ENCODE peak calls at places on chromosomes 6 and 20, in eight cellular contexts. One of them, this sample, is unnamed.

GRCh38 chr6:170186909-170187668 is 103.8 kb downstream of the DLL1 start:
- DNase-seq in Peyer's patch: no peak
- DNase-seq in CD8-positive, alpha-beta memory T cell: peak; percentile 34
- DNase-seq in breast epithelium: no peak
- DNase-seq in CD8-positive, alpha-beta T cell: peak; percentile 44
- DNase-seq in transverse colon: no peak
- DNase-seq in right cardiac atrium: no peak
- DNase-seq in stomach: no peak
- DNase-seq in this sample: no peak

GRCh38 chr6:105135056-105135455 is 44.8 kb downstream of the POPDC3 start:
- DNase-seq in CD8-positive, alpha-beta memory T cell: no peak
- DNase-seq in right cardiac atrium: no peak
- DNase-seq in Peyer's patch: no peak
- DNase-seq in stomach: no peak
- DNase-seq in breast epithelium: no peak
- DNase-seq in transverse colon: no peak
- DNase-seq in CD8-positive, alpha-beta T cell: no peak
- DNase-seq in this sample: no peak

GRCh38 chr6:37303891-37304503 is 46.1 kb upstream of the TMEM217 start:
- DNase-seq in Peyer's patch: no peak
- DNase-seq in right cardiac atrium: no peak
- DNase-seq in CD8-positive, alpha-beta T cell: no peak
- DNase-seq in breast epithelium: no peak
- DNase-seq in CD8-positive, alpha-beta memory T cell: no peak
- DNase-seq in transverse colon: no peak
- DNase-seq in stomach: no peak
- DNase-seq in this sample: no peak

GRCh38 chr6:85669735-85670194 is 27.1 kb upstream of the SYNCRIP start:
- DNase-seq in CD8-positive, alpha-beta T cell: peak; percentile 53
- DNase-seq in Peyer's patch: peak; percentile 18
- DNase-seq in breast epithelium: no peak
- DNase-seq in CD8-positive, alpha-beta memory T cell: peak; percentile 66
- DNase-seq in right cardiac atrium: no peak
- DNase-seq in stomach: no peak
- DNase-seq in transverse colon: no peak
- DNase-seq in this sample: peak; percentile 14

GRCh38 chr6:70282906-70283461 is 19.9 kb downstream of the COL9A1 start:
- DNase-seq in Peyer's patch: no peak
- DNase-seq in right cardiac atrium: peak; percentile 67
- DNase-seq in CD8-positive, alpha-beta memory T cell: no peak
- DNase-seq in transverse colon: no peak
- DNase-seq in breast epithelium: no peak
- DNase-seq in stomach: no peak
- DNase-seq in CD8-positive, alpha-beta T cell: no peak
- DNase-seq in this sample: no peak

GRCh38 chr6:88535296-88535695 is 369.1 kb upstream of the CNR1 start:
- DNase-seq in Peyer's patch: no peak
- DNase-seq in breast epithelium: no peak
- DNase-seq in CD8-positive, alpha-beta T cell: no peak
- DNase-seq in stomach: no peak
- DNase-seq in transverse colon: no peak
- DNase-seq in right cardiac atrium: no peak
- DNase-seq in CD8-positive, alpha-beta memory T cell: no peak
- DNase-seq in this sample: no peak

GRCh38 chr6:89369009-89369408 is 16.5 kb upstream of the UBE2J1 start:
- DNase-seq in transverse colon: peak; percentile 65
- DNase-seq in breast epithelium: peak; percentile 74
- DNase-seq in CD8-positive, alpha-beta T cell: no peak
- DNase-seq in right cardiac atrium: peak; percentile 78
- DNase-seq in stomach: peak; percentile 76
- DNase-seq in Peyer's patch: peak; percentile 31
- DNase-seq in CD8-positive, alpha-beta memory T cell: no peak
- DNase-seq in this sample: no peak

GRCh38 chr6:3610206-3610605 is 141.3 kb downstream of the PXDC1 start:
- DNase-seq in CD8-positive, alpha-beta T cell: no peak
- DNase-seq in Peyer's patch: no peak
- DNase-seq in breast epithelium: peak; percentile 45
- DNase-seq in transverse colon: no peak
- DNase-seq in stomach: no peak
- DNase-seq in right cardiac atrium: no peak
- DNase-seq in CD8-positive, alpha-beta memory T cell: no peak
- DNase-seq in this sample: no peak

GRCh38 chr6:99216959-99217358 is 132.5 kb downstream of the FAXC start:
- DNase-seq in breast epithelium: no peak
- DNase-seq in Peyer's patch: no peak
- DNase-seq in CD8-positive, alpha-beta T cell: no peak
- DNase-seq in CD8-positive, alpha-beta memory T cell: no peak
- DNase-seq in transverse colon: no peak
- DNase-seq in stomach: no peak
- DNase-seq in right cardiac atrium: no peak
- DNase-seq in this sample: no peak

GRCh38 chr6:109595998-109596397 is 95.0 kb downstream of the AK9 start:
- DNase-seq in Peyer's patch: no peak
- DNase-seq in right cardiac atrium: no peak
- DNase-seq in CD8-positive, alpha-beta memory T cell: no peak
- DNase-seq in transverse colon: no peak
- DNase-seq in CD8-positive, alpha-beta T cell: no peak
- DNase-seq in breast epithelium: no peak
- DNase-seq in stomach: no peak
- DNase-seq in this sample: no peak

GRCh38 chr6:115004982-115005381 is 662.2 kb upstream of the HS3ST5 start:
- DNase-seq in CD8-positive, alpha-beta T cell: no peak
- DNase-seq in transverse colon: no peak
- DNase-seq in CD8-positive, alpha-beta memory T cell: no peak
- DNase-seq in breast epithelium: no peak
- DNase-seq in Peyer's patch: no peak
- DNase-seq in right cardiac atrium: no peak
- DNase-seq in stomach: no peak
- DNase-seq in this sample: no peak

GRCh38 chr6:115001726-115002436 is 659.1 kb upstream of the HS3ST5 start:
- DNase-seq in stomach: no peak
- DNase-seq in CD8-positive, alpha-beta memory T cell: no peak
- DNase-seq in right cardiac atrium: no peak
- DNase-seq in CD8-positive, alpha-beta T cell: no peak
- DNase-seq in Peyer's patch: no peak
- DNase-seq in transverse colon: no peak
- DNase-seq in breast epithelium: no peak
- DNase-seq in this sample: no peak

GRCh38 chr6:115000736-115001135 is 657.9 kb upstream of the HS3ST5 start:
- DNase-seq in Peyer's patch: no peak
- DNase-seq in stomach: no peak
- DNase-seq in transverse colon: no peak
- DNase-seq in CD8-positive, alpha-beta memory T cell: no peak
- DNase-seq in CD8-positive, alpha-beta T cell: no peak
- DNase-seq in breast epithelium: no peak
- DNase-seq in right cardiac atrium: no peak
- DNase-seq in this sample: no peak

GRCh38 chr6:114998492-114998891 is 655.7 kb upstream of the HS3ST5 start:
- DNase-seq in breast epithelium: no peak
- DNase-seq in stomach: no peak
- DNase-seq in CD8-positive, alpha-beta memory T cell: no peak
- DNase-seq in Peyer's patch: no peak
- DNase-seq in right cardiac atrium: no peak
- DNase-seq in transverse colon: no peak
- DNase-seq in CD8-positive, alpha-beta T cell: no peak
- DNase-seq in this sample: no peak

GRCh38 chr6:115004204-115004603 is 661.4 kb upstream of the HS3ST5 start:
- DNase-seq in breast epithelium: no peak
- DNase-seq in right cardiac atrium: no peak
- DNase-seq in CD8-positive, alpha-beta memory T cell: no peak
- DNase-seq in stomach: no peak
- DNase-seq in Peyer's patch: no peak
- DNase-seq in transverse colon: no peak
- DNase-seq in CD8-positive, alpha-beta T cell: no peak
- DNase-seq in this sample: no peak
- H3K9me3 ChIP-seq in breast epithelium: no peaks in the 10 kb centered on the region
- H3K9me3 ChIP-seq in right cardiac atrium: no peaks in the 10 kb centered on the region
- H3K9me3 ChIP-seq in CD8-positive, alpha-beta memory T cell: no peaks in the 10 kb centered on the region
- H3K9me3 ChIP-seq in stomach: no peaks in the 10 kb centered on the region
- H3K9me3 ChIP-seq in Peyer's patch: no peaks in the 10 kb centered on the region
- H3K9me3 ChIP-seq in transverse colon: no peaks in the 10 kb centered on the region
- H3K9me3 ChIP-seq in CD8-positive, alpha-beta T cell: no peaks in the 10 kb centered on the region
- H3K9me3 ChIP-seq in this sample: no peaks in the 10 kb centered on the region

GRCh38 chr20:59663513-59663890 is 59.2 kb downstream of the PHACTR3 start:
- DNase-seq in transverse colon: no peak
- DNase-seq in breast epithelium: no peak
- DNase-seq in CD8-positive, alpha-beta T cell: no peak
- DNase-seq in Peyer's patch: no peak
- DNase-seq in right cardiac atrium: no peak
- DNase-seq in CD8-positive, alpha-beta memory T cell: no peak
- DNase-seq in stomach: no peak
- DNase-seq in this sample: no peak

GRCh38 chr20:59661621-59662020 is 57.3 kb downstream of the PHACTR3 start:
- DNase-seq in Peyer's patch: no peak
- DNase-seq in breast epithelium: no peak
- DNase-seq in stomach: peak; percentile 9
- DNase-seq in transverse colon: no peak
- DNase-seq in CD8-positive, alpha-beta T cell: no peak
- DNase-seq in right cardiac atrium: no peak
- DNase-seq in CD8-positive, alpha-beta memory T cell: no peak
- DNase-seq in this sample: no peak

GRCh38 chr20:59662856-59663512 is 58.6 kb downstream of the PHACTR3 start:
- DNase-seq in right cardiac atrium: no peak
- DNase-seq in Peyer's patch: no peak
- DNase-seq in CD8-positive, alpha-beta memory T cell: no peak
- DNase-seq in stomach: peak; percentile 8
- DNase-seq in transverse colon: no peak
- DNase-seq in CD8-positive, alpha-beta T cell: no peak
- DNase-seq in breast epithelium: no peak
- DNase-seq in this sample: no peak

GRCh38 chr20:59662161-59662560 is 57.8 kb downstream of the PHACTR3 start:
- DNase-seq in CD8-positive, alpha-beta T cell: no peak
- DNase-seq in CD8-positive, alpha-beta memory T cell: no peak
- DNase-seq in breast epithelium: no peak
- DNase-seq in stomach: no peak
- DNase-seq in Peyer's patch: no peak
- DNase-seq in right cardiac atrium: no peak
- DNase-seq in transverse colon: no peak
- DNase-seq in this sample: no peak

GRCh38 chr20:59661141-59661540 is 56.8 kb downstream of the PHACTR3 start:
- DNase-seq in CD8-positive, alpha-beta memory T cell: no peak
- DNase-seq in transverse colon: no peak
- DNase-seq in stomach: peak; percentile 16
- DNase-seq in right cardiac atrium: no peak
- DNase-seq in Peyer's patch: no peak
- DNase-seq in breast epithelium: no peak
- DNase-seq in CD8-positive, alpha-beta T cell: no peak
- DNase-seq in this sample: no peak
- H3K9me3 ChIP-seq in CD8-positive, alpha-beta memory T cell: peaks cover 6% of the 10 kb centered on the region
- H3K9me3 ChIP-seq in transverse colon: peaks cover 12% of the 10 kb centered on the region
- H3K9me3 ChIP-seq in stomach: peaks cover 4% of the 10 kb centered on the region
- H3K9me3 ChIP-seq in right cardiac atrium: no peaks in the 10 kb centered on the region
- H3K9me3 ChIP-seq in Peyer's patch: no peaks in the 10 kb centered on the region
- H3K9me3 ChIP-seq in breast epithelium: peaks cover 29% of the 10 kb centered on the region
- H3K9me3 ChIP-seq in CD8-positive, alpha-beta T cell: peaks cover 12% of the 10 kb centered on the region
- H3K9me3 ChIP-seq in this sample: no peaks in the 10 kb centered on the region

DNA sequence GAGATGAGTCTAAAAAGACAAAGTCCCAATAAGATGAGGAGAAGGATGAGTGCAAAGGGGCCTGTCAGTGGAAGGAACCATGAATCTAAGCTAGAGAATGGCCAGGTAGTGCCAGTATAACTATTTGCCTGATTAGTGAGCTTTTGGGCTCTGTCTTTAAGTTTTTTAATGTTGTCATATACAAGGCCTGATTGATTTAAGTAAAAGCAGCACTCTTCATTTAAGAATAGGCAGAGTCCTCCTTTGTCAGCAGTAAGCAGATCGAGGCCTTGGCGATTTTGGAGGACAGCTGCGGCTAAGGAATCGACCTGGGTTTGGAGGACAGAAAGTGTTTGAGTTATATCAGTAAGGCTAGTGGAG is 753.4 kb upstream of the ADGRB3 start:
- DNase-seq in CD8-positive, alpha-beta memory T cell: no peak
- DNase-seq in stomach: no peak
- DNase-seq in right cardiac atrium: no peak
- DNase-seq in Peyer's patch: no peak
- DNase-seq in CD8-positive, alpha-beta T cell: no peak
- DNase-seq in breast epithelium: no peak
- DNase-seq in transverse colon: no peak
- DNase-seq in this sample: no peak
- H3K9me3 ChIP-seq in CD8-positive, alpha-beta memory T cell: no peaks in the 10 kb centered on the region
- H3K9me3 ChIP-seq in stomach: no peaks in the 10 kb centered on the region
- H3K9me3 ChIP-seq in right cardiac atrium: no peaks in the 10 kb centered on the region
- H3K9me3 ChIP-seq in Peyer's patch: no peaks in the 10 kb centered on the region
- H3K9me3 ChIP-seq in CD8-positive, alpha-beta T cell: no peaks in the 10 kb centered on the region
- H3K9me3 ChIP-seq in breast epithelium: peaks cover 6% of the 10 kb centered on the region
- H3K9me3 ChIP-seq in transverse colon: no peaks in the 10 kb centered on the region
- H3K9me3 ChIP-seq in this sample: no peaks in the 10 kb centered on the region

GRCh38 chr6:160284575-160284974 is 26.0 kb upstream of the SLC22A2 start:
- DNase-seq in stomach: no peak
- DNase-seq in transverse colon: no peak
- DNase-seq in breast epithelium: no peak
- DNase-seq in Peyer's patch: no peak
- DNase-seq in CD8-positive, alpha-beta memory T cell: no peak
- DNase-seq in right cardiac atrium: no peak
- DNase-seq in CD8-positive, alpha-beta T cell: no peak
- DNase-seq in this sample: no peak
- H3K9me3 ChIP-seq in stomach: no peaks in the 10 kb centered on the region
- H3K9me3 ChIP-seq in transverse colon: no peaks in the 10 kb centered on the region
- H3K9me3 ChIP-seq in breast epithelium: no peaks in the 10 kb centered on the region
- H3K9me3 ChIP-seq in Peyer's patch: no peaks in the 10 kb centered on the region
- H3K9me3 ChIP-seq in CD8-positive, alpha-beta memory T cell: no peaks in the 10 kb centered on the region
- H3K9me3 ChIP-seq in right cardiac atrium: no peaks in the 10 kb centered on the region
- H3K9me3 ChIP-seq in CD8-positive, alpha-beta T cell: no peaks in the 10 kb centered on the region
- H3K9me3 ChIP-seq in this sample: no peaks in the 10 kb centered on the region

DNA sequence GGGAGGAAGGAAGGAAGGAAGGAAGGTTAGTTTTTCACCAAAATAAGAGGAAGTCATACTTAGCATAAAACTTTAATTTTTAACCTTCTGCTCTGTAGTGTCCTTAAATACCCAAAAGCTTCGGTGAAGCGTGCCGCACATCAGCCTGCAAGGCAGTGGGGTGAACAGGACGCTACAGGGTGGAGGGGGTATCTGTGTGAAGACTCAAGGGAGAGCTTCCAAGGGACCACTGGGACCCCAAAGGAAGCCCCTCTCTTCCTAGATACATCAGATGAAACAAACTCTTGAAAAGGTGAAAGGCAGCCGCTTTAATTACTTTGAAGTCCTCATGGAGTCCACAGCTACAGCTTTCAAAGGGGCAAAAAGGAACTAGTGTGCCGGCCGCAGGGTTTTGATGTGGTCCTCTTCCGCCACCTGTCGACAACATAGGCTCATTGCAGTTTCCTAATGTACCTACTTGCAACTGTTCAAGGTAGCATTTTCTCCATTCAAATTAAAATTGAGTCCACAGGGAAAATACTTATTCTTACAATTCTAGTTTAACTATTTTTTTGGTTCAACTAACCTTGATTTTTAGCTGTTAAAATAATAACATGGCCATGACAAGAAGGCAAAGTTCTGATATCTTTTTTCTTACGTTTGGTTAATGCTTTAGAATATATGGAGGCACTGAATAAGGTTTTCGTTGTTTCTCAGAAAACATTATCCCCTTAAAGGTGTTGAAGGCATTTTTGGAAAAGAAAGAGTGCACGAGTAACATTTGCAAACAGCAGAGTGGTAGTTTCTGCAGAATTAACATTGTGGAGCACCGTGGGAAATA is 135.0 kb upstream of the RIPOR2 start:
- DNase-seq in CD8-positive, alpha-beta memory T cell: peak; percentile 87
- DNase-seq in transverse colon: peak; percentile 84
- DNase-seq in Peyer's patch: peak; percentile 91
- DNase-seq in stomach: peak; percentile 89
- DNase-seq in breast epithelium: peak; percentile 75
- DNase-seq in CD8-positive, alpha-beta T cell: peak; percentile 87
- DNase-seq in right cardiac atrium: peak; percentile 73
- DNase-seq in this sample: peak; percentile 68
- H3K9me3 ChIP-seq in CD8-positive, alpha-beta memory T cell: no peaks in the 10 kb centered on the region
- H3K9me3 ChIP-seq in transverse colon: no peaks in the 10 kb centered on the region
- H3K9me3 ChIP-seq in Peyer's patch: no peaks in the 10 kb centered on the region
- H3K9me3 ChIP-seq in stomach: no peaks in the 10 kb centered on the region
- H3K9me3 ChIP-seq in breast epithelium: no peaks in the 10 kb centered on the region
- H3K9me3 ChIP-seq in CD8-positive, alpha-beta T cell: no peaks in the 10 kb centered on the region
- H3K9me3 ChIP-seq in right cardiac atrium: no peaks in the 10 kb centered on the region
- H3K9me3 ChIP-seq in this sample: no peaks in the 10 kb centered on the region

This sample was measured in T-helper 17 cell.